ENCODE peak calls at places on chromosomes 5 and 9, in seven cellular contexts. W, Y, M, X, B, N and H are unnamed samples.

GRCh38 chr9:88303785-88304495 is 84.3 kb upstream of the SPIN1 start:
- DNase-seq in Y (no peak), B (no peak), X (no peak), M (no peak), N (peak), W (no peak), H (peak)

GRCh38 chr9:23603311-23603710 is 222.7 kb downstream of the ELAVL2 start:
- DNase-seq in B (no peak), Y (no peak), N (peak), W (no peak), X (no peak), M (no peak), H (no peak)

GRCh38 chr9:73348485-73348884 is 196.8 kb downstream of the ANXA1 start:
- DNase-seq in N (peak), Y (no peak), X (no peak), W (no peak), M (no peak), B (no peak), H (no peak)

GRCh38 chr5:180873628-180874520 is 12.8 kb upstream of the ZFP62 start:
- DNase-seq in X (no peak), W (no peak), B (no peak), M (no peak), Y (no peak), N (peak), H (peak)

GRCh38 chr9:88991066-88992030 is at the start of gene S1PR3:
- DNase-seq in N (peak), W (peak), M (peak), Y (peak), B (peak), X (peak), H (peak)

GRCh38 chr9:4986783-4987182 is 1.7 kb downstream of the JAK2 start:
- DNase-seq in X (no peak), N (no peak), B (no peak), W (no peak), M (no peak), Y (no peak), H (no peak)

GRCh38 chr5:31639488-31640011 is 619 bp downstream of the PDZD2 start:
- DNase-seq in X (no peak), W (peak), B (no peak), M (no peak), Y (no peak), N (no peak), H (no peak)

GRCh38 chr5:145941096-145941676 is 4.8 kb downstream of the SH3RF2 start:
- DNase-seq in Y (no peak), B (no peak), W (no peak), X (no peak), M (no peak), N (peak), H (peak)

GRCh38 chr9:125411171-125411756 is 149.6 kb downstream of the GAPVD1 start:
- DNase-seq in N (no peak), M (no peak), Y (no peak), B (no peak), X (no peak), W (no peak), H (no peak)

GRCh38 chr9:124788542-124789217 is 11.7 kb downstream of the OLFML2A start:
- DNase-seq in Y (peak), X (no peak), B (no peak), N (no peak), M (no peak), W (no peak), H (no peak)

GRCh38 chr5:116395708-116396203 is 178.9 kb downstream of the SEMA6A start:
- DNase-seq in Y (no peak), W (no peak), N (no peak), M (no peak), X (no peak), B (no peak), H (no peak)

GRCh38 chr9:10479172-10479571 is 133.6 kb downstream of the PTPRD start:
- DNase-seq in W (no peak), M (no peak), Y (no peak), B (no peak), N (peak), X (no peak), H (no peak)
- TF ChIP-seq CTCF in W (peak), M (peak), Y (no peak), B (no peak), N (no peak), X (no peak), H (no peak)

GRCh38 chr9:85502815-85503643 is 238.7 kb downstream of the AGTPBP1 start:
- DNase-seq in N (no peak), X (no peak), Y (no peak), B (no peak), W (no peak), M (peak), H (no peak)
- TF ChIP-seq CTCF in N (no peak), X (no peak), Y (no peak), B (no peak), W (no peak), M (peak), H (no peak)

DNA sequence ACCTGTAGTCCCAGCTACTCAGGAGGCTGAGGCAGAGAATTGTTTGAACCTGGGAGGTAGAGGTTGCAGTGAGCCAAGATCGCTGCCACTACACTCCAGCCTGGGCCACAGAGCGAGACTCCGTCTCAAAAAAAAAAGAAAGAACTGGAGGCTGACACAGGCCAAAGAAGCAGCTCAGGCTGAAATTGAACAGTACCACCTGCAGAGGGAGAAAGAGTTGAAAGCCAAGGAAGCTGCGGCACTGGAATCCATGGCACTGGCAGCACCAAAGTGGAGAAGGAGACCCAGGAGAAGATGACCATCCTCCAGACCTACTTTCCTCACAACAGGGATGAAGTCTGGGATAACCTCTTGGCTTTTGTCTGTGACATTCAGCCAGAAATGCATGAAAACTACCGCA is 11.3 kb upstream of the TMEM141 start:
- DNase-seq in N (no peak), X (no peak), B (no peak), Y (no peak), M (no peak), W (no peak), H (no peak)
- TF ChIP-seq CTCF in N (peak), X (no peak), B (no peak), Y (no peak), M (no peak), W (no peak), H (peak)

GRCh38 chr5:177489119-177489716 is 8.2 kb downstream of the PDLIM7 start:
- DNase-seq in Y (no peak), X (no peak), B (no peak), M (no peak), N (no peak), W (no peak), H (no peak)
- TF ChIP-seq CTCF in Y (no peak), X (no peak), B (no peak), M (peak), N (no peak), W (no peak), H (no peak)

DNA sequence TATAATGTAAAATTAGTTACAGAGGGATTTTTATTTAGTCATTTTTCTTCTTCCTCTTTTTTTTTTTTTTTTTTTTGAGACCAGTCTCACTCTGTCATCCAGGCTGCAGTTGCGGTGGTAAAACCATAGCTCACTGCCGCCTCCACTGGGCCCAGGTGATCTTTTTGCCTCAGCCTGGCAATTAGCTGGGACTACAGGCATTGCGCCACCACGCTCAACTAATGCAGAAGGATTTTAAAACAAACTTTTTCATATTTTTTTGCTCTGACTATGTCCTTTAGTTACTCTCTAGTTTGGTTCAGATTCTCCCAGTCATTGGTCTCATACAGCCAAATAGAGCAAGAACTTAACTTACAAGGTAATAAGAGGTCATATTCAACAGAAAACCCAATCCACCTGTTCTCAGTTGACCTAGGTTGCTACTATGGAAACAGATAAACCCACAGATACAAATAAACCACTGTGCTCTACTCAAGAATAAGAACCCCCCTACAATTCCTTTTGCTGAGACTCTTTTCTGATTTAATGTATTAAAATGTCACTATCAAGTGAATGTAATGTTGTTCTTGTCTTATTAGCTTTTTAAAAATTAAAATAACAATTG is 50.1 kb upstream of the TTC39B start:
- DNase-seq in Y (no peak), N (no peak), W (no peak), M (no peak), X (no peak), B (no peak), H (no peak)
- TF ChIP-seq CTCF in Y (no peak), N (no peak), W (no peak), M (no peak), X (no peak), B (no peak), H (no peak)

GRCh38 chr9:26760675-26761074 is 131.9 kb downstream of the CAAP1 start:
- DNase-seq in B (no peak), X (no peak), M (no peak), W (no peak), Y (no peak), N (no peak), H (no peak)
- TF ChIP-seq CTCF in B (no peak), X (no peak), M (no peak), W (no peak), Y (no peak), N (no peak), H (no peak)

GRCh38 chr5:141928051-141928450 is 4.4 kb downstream of the DELE1 start:
- DNase-seq in W (no peak), N (no peak), X (no peak), Y (peak), B (no peak), M (no peak), H (no peak)

GRCh38 chr5:141929398-141930058 is 5.9 kb downstream of the DELE1 start:
- DNase-seq in B (no peak), Y (no peak), M (no peak), W (no peak), N (no peak), X (no peak), H (no peak)

GRCh38 chr5:141920771-141921170 is 2.9 kb upstream of the DELE1 start:
- DNase-seq in W (no peak), M (no peak), N (no peak), X (no peak), Y (no peak), B (no peak), H (no peak)

GRCh38 chr5:141923443-141924313 is at the start of gene DELE1:
- DNase-seq in X (peak), B (peak), N (peak), M (peak), W (peak), Y (peak), H (peak)

DNA sequence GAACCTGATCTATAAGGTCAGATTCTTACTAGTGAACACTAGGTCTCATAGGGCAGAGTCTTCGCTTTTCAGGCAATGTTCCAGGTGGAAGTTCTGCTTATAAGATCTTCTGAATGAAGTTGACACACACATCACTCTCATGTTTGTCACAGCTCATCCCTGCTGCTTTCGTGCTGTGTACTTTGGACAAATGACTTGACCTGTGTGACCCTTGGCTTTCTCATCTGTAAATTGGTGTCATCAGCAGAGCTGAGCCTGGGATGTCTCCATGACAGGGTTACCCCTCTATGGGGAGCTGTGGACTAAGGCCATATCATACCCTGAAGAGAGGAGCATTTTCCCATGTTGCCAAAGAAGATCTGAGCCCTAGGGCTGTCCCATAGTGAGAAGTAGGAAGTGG is 2.8 kb downstream of the DELE1 start:
- DNase-seq in Y (no peak), W (no peak), N (no peak), M (no peak), B (no peak), X (no peak), H (no peak)
- TF ChIP-seq CTCF in Y (no peak), W (no peak), N (no peak), M (no peak), B (no peak), X (no peak), H (no peak)

DNA sequence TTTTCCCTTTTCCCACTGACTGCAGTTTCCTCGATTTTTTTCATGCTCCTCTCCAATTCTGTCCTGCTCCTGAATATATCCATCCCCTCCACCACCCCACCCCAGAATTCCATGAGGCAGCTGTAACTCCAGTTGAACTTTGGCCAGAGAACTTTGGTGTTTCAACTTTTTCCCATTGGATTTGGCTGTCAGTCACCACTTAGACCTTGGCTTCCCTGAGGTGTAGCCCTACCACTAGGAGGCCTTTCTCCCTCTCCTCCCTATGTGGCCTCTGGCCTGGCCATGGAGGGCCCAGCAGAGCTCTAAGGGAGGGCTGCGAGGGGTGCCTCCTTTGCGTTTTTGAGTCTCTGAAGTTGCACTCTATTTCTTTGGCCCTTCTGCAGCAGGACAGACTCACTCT is 261.3 kb downstream of the PIK3R1 start:
- DNase-seq in B (no peak), M (no peak), X (no peak), W (no peak), Y (no peak), N (no peak), H (no peak)
- TF ChIP-seq CTCF in B (no peak), M (no peak), X (no peak), W (peak), Y (no peak), N (no peak), H (no peak)

GRCh38 chr5:141121563-141121962 is at the start of gene PCDHB4:
- DNase-seq in M (no peak), N (no peak), W (no peak), B (no peak), X (no peak), Y (peak), H (no peak)
- TF ChIP-seq CTCF in M (no peak), N (peak), W (no peak), B (no peak), X (peak), Y (peak), H (peak)

GRCh38 chr5:135400866-135401265 is 1.8 kb upstream of the MACROH2A1 start:
- DNase-seq in Y (no peak), W (no peak), N (no peak), B (no peak), M (no peak), X (no peak), H (no peak)

GRCh38 chr5:135398160-135398854 is 724 bp downstream of the MACROH2A1 start:
- DNase-seq in B (no peak), M (no peak), Y (no peak), X (no peak), W (peak), N (peak), H (peak)

GRCh38 chr5:135399838-135400542 is 959 bp upstream of the MACROH2A1 start:
- DNase-seq in M (no peak), X (no peak), N (no peak), Y (no peak), B (no peak), W (no peak), H (no peak)

GRCh38 chr5:135396459-135397055 is 2.5 kb downstream of the MACROH2A1 start:
- DNase-seq in Y (no peak), B (no peak), N (peak), W (no peak), X (no peak), M (no peak), H (no peak)

DNA sequence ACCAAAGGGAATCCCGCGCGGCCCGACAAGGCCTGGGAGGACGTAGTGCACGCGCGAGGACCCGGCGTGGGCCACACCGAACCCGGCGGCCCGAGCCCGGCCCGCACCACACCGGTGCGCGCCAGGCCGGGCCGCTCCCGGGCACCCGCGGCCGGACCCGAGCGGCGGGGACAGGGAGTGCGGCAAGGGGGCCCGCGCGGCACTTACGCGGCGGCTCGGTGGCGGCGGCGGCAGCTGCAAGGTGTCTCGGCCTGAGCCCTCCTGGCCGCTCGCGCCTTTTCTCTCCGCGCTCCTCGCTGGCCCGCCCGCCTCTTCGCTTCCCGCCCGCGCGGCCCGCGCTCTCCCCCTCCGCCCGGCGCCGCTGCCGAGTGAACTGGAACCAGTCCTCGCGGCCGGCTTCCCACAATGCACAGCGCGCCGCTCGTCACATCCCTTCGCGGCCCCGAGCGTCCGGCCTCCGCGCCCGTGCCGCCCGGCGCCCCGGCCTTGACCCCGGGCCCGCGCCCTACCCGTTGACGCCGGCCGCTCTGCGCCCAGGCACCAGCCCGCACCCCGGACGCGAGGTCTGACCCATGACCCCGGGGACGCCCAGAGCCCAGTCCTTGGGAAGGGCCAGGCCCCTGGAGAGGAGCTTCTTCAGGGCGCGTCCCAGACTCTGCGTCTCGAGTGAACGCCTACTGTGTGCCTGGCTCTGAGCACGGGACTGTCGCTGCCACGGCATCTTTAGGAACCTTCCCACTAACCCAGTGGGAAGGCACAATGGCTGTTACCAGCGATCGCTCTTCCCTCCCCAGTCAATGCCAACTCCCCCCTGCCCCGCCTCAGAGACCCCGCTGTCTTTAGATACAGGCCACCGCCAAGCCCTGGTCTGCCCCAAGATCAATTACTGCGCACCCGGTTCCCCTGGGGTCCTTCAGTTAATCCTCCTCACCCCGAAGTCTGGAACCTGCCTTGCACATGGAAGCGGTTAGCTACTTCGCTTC is at the start of gene MACROH2A1:
- DNase-seq in N (peak), W (peak), M (peak), B (peak), X (peak), Y (peak), H (peak)
- TF ChIP-seq CTCF in N (no peak), W (no peak), M (no peak), B (no peak), X (peak), Y (peak), H (no peak)